ENCODE peak calls at places on chromosomes 1 and 21, in eight cellular contexts. O, Y, Q, C, N, B, M and V are unnamed samples.

GRCh38 chr1:42849944-42850343 is 3.5 kb downstream of the ZNF691 start:
- DNase-seq in O (no peak), Y (no peak), Q (no peak), C (no peak), N (no peak), B (no peak), M (no peak), V (no peak)

GRCh38 chr1:22830131-22830566 is 119.5 kb downstream of the EPHB2 start:
- DNase-seq in O (no peak), Y (peak; percentile 89), Q (no peak), C (no peak), N (peak; percentile 22), B (no peak), M (no peak), V (no peak)

GRCh38 chr21:45799765-45800338 is 156.3 kb downstream of the PCBP3 start:
- DNase-seq in O (no peak), Y (no peak), Q (no peak), C (no peak), N (no peak), B (no peak), M (no peak), V (no peak)

GRCh38 chr1:218850367-218850766 is 323.3 kb upstream of the LYPLAL1 start:
- DNase-seq in O (no peak), Y (no peak), Q (no peak), C (no peak), N (no peak), B (no peak), M (no peak), V (no peak)

GRCh38 chr1:230140221-230141001 is 73.4 kb downstream of the GALNT2 start:
- DNase-seq in O (peak; percentile 37), Y (no peak), Q (no peak), C (no peak), N (peak; percentile 53), B (no peak), M (no peak), V (no peak)

GRCh38 chr1:30405631-30406212 is 317.7 kb downstream of the MATN1 start:
- DNase-seq in O (no peak), Y (no peak), Q (no peak), C (no peak), N (no peak), B (peak; percentile 5), M (peak; percentile 19), V (no peak)

GRCh38 chr1:65235867-65236805 is 73.2 kb upstream of the DNAJC6 start:
- DNase-seq in O (no peak), Y (peak; percentile 33), Q (peak; percentile 73), C (no peak), N (no peak), B (no peak), M (no peak), V (no peak)

GRCh38 chr1:177954076-177954475 is 15.8 kb downstream of the SEC16B start:
- DNase-seq in O (no peak), Y (no peak), Q (no peak), C (no peak), N (no peak), B (no peak), M (no peak), V (no peak)

GRCh38 chr1:59653968-59654367 is 160.8 kb upstream of the HOOK1 start:
- DNase-seq in O (no peak), Y (no peak), Q (no peak), C (no peak), N (no peak), B (no peak), M (no peak), V (no peak)

GRCh38 chr1:177615251-177615650 is 354.6 kb downstream of the SEC16B start:
- DNase-seq in O (no peak), Y (peak; percentile 68), Q (no peak), C (no peak), N (no peak), B (no peak), M (no peak), V (no peak)

GRCh38 chr1:150154143-150154542 is 4.4 kb downstream of the PLEKHO1 start:
- DNase-seq in O (no peak), Y (no peak), Q (no peak), C (no peak), N (no peak), B (no peak), M (no peak), V (no peak)

GRCh38 chr1:29812397-29813135 is 576.2 kb downstream of the PTPRU start:
- DNase-seq in O (no peak), Y (no peak), Q (no peak), C (no peak), N (no peak), B (no peak), M (no peak), V (no peak)

GRCh38 chr1:21822349-21822748 is 10.3 kb downstream of the LDLRAD2 start:
- DNase-seq in O (no peak), Y (no peak), Q (no peak), C (no peak), N (peak; percentile 49), B (no peak), M (no peak), V (no peak)

GRCh38 chr1:89898150-89898549 is 77.3 kb downstream of the LRRC8D start:
- DNase-seq in O (no peak), Y (no peak), Q (no peak), C (no peak), N (no peak), B (no peak), M (no peak), V (no peak)

GRCh38 chr1:145729196-145729595 is 9.9 kb downstream of the CD160 start:
- DNase-seq in O (no peak), Y (no peak), Q (no peak), C (no peak), N (no peak), B (no peak), M (no peak), V (no peak)

GRCh38 chr1:16922885-16923431 is 1.2 kb downstream of the CROCC start:
- DNase-seq in O (peak; percentile 10), Y (no peak), Q (no peak), C (no peak), N (no peak), B (no peak), M (no peak), V (no peak)

GRCh38 chr1:167482184-167482583 is 36.1 kb downstream of the CD247 start:
- DNase-seq in O (no peak), Y (no peak), Q (no peak), C (no peak), N (no peak), B (no peak), M (peak; percentile 36), V (no peak)

GRCh38 chr21:45880097-45881068 is 101.2 kb upstream of the COL6A1 start:
- DNase-seq in O (peak; percentile 56), Y (peak; percentile 67), Q (peak; percentile 65), C (peak; percentile 38), N (peak; percentile 62), B (peak; percentile 57), M (peak; percentile 75), V (peak; percentile 79)

GRCh38 chr1:100799548-100799947 is 80.0 kb downstream of the VCAM1 start:
- DNase-seq in O (no peak), Y (peak; percentile 57), Q (no peak), C (no peak), N (no peak), B (no peak), M (no peak), V (no peak)

GRCh38 chr1:58584082-58584895 is 7.2 kb upstream of the TACSTD2 start:
- DNase-seq in O (peak; percentile 72), Y (peak; percentile 98), Q (no peak), C (no peak), N (peak; percentile 34), B (peak; percentile 91), M (peak; percentile 78), V (peak; percentile 60)

GRCh38 chr1:940121-941026 is 16.7 kb downstream of the SAMD11 start:
- DNase-seq in O (peak; percentile 61), Y (no peak), Q (no peak), C (no peak), N (peak; percentile 67), B (no peak), M (no peak), V (peak; percentile 84)

GRCh38 chr1:23558140-23558871 is 995 bp downstream of the ID3 start:
- DNase-seq in O (peak; percentile 66), Y (no peak), Q (peak; percentile 70), C (no peak), N (peak; percentile 88), B (no peak), M (peak; percentile 87), V (peak; percentile 59)

GRCh38 chr1:223201967-223202366 is 58.9 kb upstream of the TLR5 start:
- DNase-seq in O (no peak), Y (peak; percentile 28), Q (no peak), C (no peak), N (no peak), B (no peak), M (no peak), V (no peak)

GRCh38 chr1:226457307-226457712 is 49.4 kb upstream of the PARP1 start:
- DNase-seq in O (no peak), Y (no peak), Q (no peak), C (peak; percentile 9), N (no peak), B (no peak), M (no peak), V (no peak)
- TF ChIP-seq CTCF in O (no peak), Y (no peak), Q (peak; percentile 66), C (peak; percentile 51), N (no peak), B (no peak), M (peak; percentile 21), V (no peak)

GRCh38 chr1:48356901-48357300 is 115.1 kb downstream of the SPATA6 start:
- DNase-seq in O (no peak), Y (no peak), Q (no peak), C (no peak), N (no peak), B (no peak), M (no peak), V (no peak)
- TF ChIP-seq CTCF in O (no peak), Y (no peak), Q (no peak), C (no peak), N (no peak), B (no peak), M (no peak), V (no peak)

DNA sequence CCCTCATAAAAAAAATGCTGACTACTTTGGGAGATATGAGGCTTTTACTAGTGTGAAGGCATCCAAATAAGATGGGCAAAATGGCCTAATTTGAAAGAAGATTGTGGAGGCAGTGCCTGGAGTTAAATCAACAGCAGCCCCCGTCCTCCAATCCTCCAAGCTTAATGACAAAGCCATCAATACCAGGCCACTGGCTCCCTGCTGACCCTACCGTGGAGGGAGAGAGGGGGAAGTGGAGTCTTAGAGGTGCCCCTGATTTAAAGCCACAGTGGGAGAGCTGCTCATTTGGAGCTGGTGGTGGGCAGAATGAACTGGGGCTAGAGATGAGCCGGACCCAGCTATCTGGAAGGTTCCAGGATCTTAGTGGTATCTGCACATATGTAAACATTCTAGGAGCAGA is 24.3 kb upstream of the KNCN start:
- DNase-seq in O (no peak), Y (no peak), Q (no peak), C (no peak), N (no peak), B (no peak), M (no peak), V (no peak)
- TF ChIP-seq CTCF in O (no peak), Y (no peak), Q (no peak), C (no peak), N (no peak), B (no peak), M (no peak), V (no peak)

DNA sequence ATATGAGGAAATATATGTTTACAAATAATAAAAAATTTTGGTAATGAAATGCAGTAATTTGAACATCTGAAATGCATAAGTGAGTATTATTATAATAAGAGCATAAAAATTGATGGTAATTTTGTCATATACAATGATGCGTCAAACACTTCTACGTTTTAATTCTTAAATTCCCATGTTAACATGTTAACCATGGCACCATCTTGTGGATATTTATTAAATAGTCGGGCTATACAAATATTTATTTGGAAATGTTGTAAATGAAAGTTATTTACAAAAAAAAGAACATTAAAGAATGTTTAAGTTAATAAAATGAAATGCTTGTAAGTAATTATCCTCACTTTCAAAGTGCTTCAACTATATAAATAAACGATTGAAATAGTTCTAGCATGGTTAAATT is 57.2 kb upstream of the C1orf185 start:
- DNase-seq in O (no peak), Y (no peak), Q (peak; percentile 49), C (no peak), N (no peak), B (no peak), M (no peak), V (no peak)
- TF ChIP-seq CTCF in O (peak; percentile 55), Y (no peak), Q (peak; percentile 83), C (no peak), N (no peak), B (peak; percentile 21), M (peak; percentile 44), V (no peak)